ENCODE peak calls at places on chromosomes 16 and 17, in five cellular contexts. One of them, this sample, is unnamed.

GRCh38 chr16:24875466-24875865 is 29.7 kb downstream of the SLC5A11 start:
- DNase-seq in K562: no peak
- DNase-seq in WTC11: no peak
- DNase-seq in H1: no peak
- DNase-seq in GM12878: no peak
- DNase-seq in this sample: no peak

GRCh38 chr16:12082207-12082606 is 105.7 kb downstream of the SNX29 start:
- DNase-seq in K562: no peak
- DNase-seq in H1: no peak
- DNase-seq in GM12878: no peak
- DNase-seq in WTC11: no peak
- DNase-seq in this sample: no peak

GRCh38 chr16:26111900-26112299 is 420.1 kb downstream of the HS3ST4 start:
- DNase-seq in K562: peak
- DNase-seq in GM12878: no peak
- DNase-seq in H1: no peak
- DNase-seq in WTC11: no peak
- DNase-seq in this sample: no peak

GRCh38 chr16:11198817-11199216 is 57.2 kb downstream of the SOCS1 start:
- DNase-seq in WTC11: no peak
- DNase-seq in GM12878: no peak
- DNase-seq in H1: no peak
- DNase-seq in K562: peak
- DNase-seq in this sample: no peak

GRCh38 chr17:32275060-32276042 is 9.7 kb downstream of the RHBDL3 start:
- DNase-seq in GM12878: no peak
- DNase-seq in WTC11: peak
- DNase-seq in K562: peak
- DNase-seq in H1: peak
- DNase-seq in this sample: no peak

GRCh38 chr16:67675579-67675935 is 8.9 kb downstream of the C16orf86 start:
- DNase-seq in GM12878: no peak
- DNase-seq in K562: no peak
- DNase-seq in WTC11: no peak
- DNase-seq in H1: no peak
- DNase-seq in this sample: no peak

GRCh38 chr16:8572919-8573724 is 17.2 kb downstream of the TMEM114 start:
- DNase-seq in K562: peak
- DNase-seq in GM12878: no peak
- DNase-seq in WTC11: peak
- DNase-seq in H1: peak
- DNase-seq in this sample: peak

GRCh38 chr17:73850426-73850825 is 206.2 kb upstream of the SDK2 start:
- DNase-seq in H1: no peak
- DNase-seq in K562: no peak
- DNase-seq in GM12878: no peak
- DNase-seq in WTC11: no peak
- DNase-seq in this sample: no peak

GRCh38 chr17:17533901-17534441 is 37.8 kb upstream of the RASD1 start:
- DNase-seq in WTC11: no peak
- DNase-seq in GM12878: no peak
- DNase-seq in K562: no peak
- DNase-seq in H1: no peak
- DNase-seq in this sample: peak

GRCh38 chr16:4376126-4376819 is 4.6 kb downstream of the VASN start:
- DNase-seq in H1: no peak
- DNase-seq in WTC11: peak
- DNase-seq in GM12878: no peak
- DNase-seq in K562: no peak
- DNase-seq in this sample: no peak

GRCh38 chr16:48499822-48500440 is 110.0 kb downstream of the N4BP1 start:
- DNase-seq in H1: no peak
- DNase-seq in WTC11: no peak
- DNase-seq in K562: no peak
- DNase-seq in GM12878: no peak
- DNase-seq in this sample: no peak

GRCh38 chr17:7001562-7001961 is 5.7 kb downstream of the ALOX12 start:
- DNase-seq in H1: peak
- DNase-seq in WTC11: peak
- DNase-seq in K562: peak
- DNase-seq in GM12878: no peak
- DNase-seq in this sample: no peak

GRCh38 chr16:57244767-57245471 is at the start of gene ARL2BP:
- DNase-seq in WTC11: peak
- DNase-seq in GM12878: peak
- DNase-seq in K562: peak
- DNase-seq in H1: peak
- DNase-seq in this sample: peak

GRCh38 chr17:41737680-41738023 is 3.2 kb upstream of the HAP1 start:
- DNase-seq in WTC11: no peak
- DNase-seq in H1: no peak
- DNase-seq in GM12878: no peak
- DNase-seq in K562: no peak
- DNase-seq in this sample: no peak

GRCh38 chr17:9028632-9029570 is 7.6 kb downstream of the NTN1 start:
- DNase-seq in WTC11: no peak
- DNase-seq in H1: no peak
- DNase-seq in GM12878: no peak
- DNase-seq in K562: no peak
- DNase-seq in this sample: no peak

GRCh38 chr17:9646556-9646905 is 1.2 kb downstream of the USP43 start:
- DNase-seq in K562: no peak
- DNase-seq in H1: no peak
- DNase-seq in WTC11: no peak
- DNase-seq in GM12878: no peak
- DNase-seq in this sample: no peak

GRCh38 chr16:59369523-59369922 is 635.4 kb upstream of the GOT2 start:
- DNase-seq in WTC11: no peak
- DNase-seq in K562: no peak
- DNase-seq in H1: no peak
- DNase-seq in GM12878: no peak
- DNase-seq in this sample: no peak

GRCh38 chr17:1942666-1943431 is 82.3 kb downstream of the RTN4RL1 start:
- DNase-seq in H1: no peak
- DNase-seq in WTC11: no peak
- DNase-seq in K562: no peak
- DNase-seq in GM12878: no peak
- DNase-seq in this sample: no peak

GRCh38 chr16:48536600-48537200 is 73.3 kb downstream of the N4BP1 start:
- DNase-seq in GM12878: no peak
- DNase-seq in WTC11: no peak
- DNase-seq in H1: no peak
- DNase-seq in K562: no peak
- DNase-seq in this sample: no peak

GRCh38 chr17:80029235-80029974 is 6.3 kb downstream of the TBC1D16 start:
- DNase-seq in K562: no peak
- DNase-seq in WTC11: no peak
- DNase-seq in H1: no peak
- DNase-seq in GM12878: no peak
- DNase-seq in this sample: no peak

GRCh38 chr17:50359005-50359699 is 13.2 kb downstream of the XYLT2 start:
- DNase-seq in H1: no peak
- DNase-seq in WTC11: no peak
- DNase-seq in GM12878: no peak
- DNase-seq in K562: no peak
- DNase-seq in this sample: no peak

GRCh38 chr17:42111901-42112551 is 488 bp downstream of the DHX58 start:
- DNase-seq in K562: no peak
- DNase-seq in WTC11: no peak
- DNase-seq in GM12878: no peak
- DNase-seq in H1: no peak
- DNase-seq in this sample: no peak

GRCh38 chr16:65662236-65662635 is 540.4 kb upstream of the CDH11 start:
- DNase-seq in H1: no peak
- DNase-seq in WTC11: no peak
- DNase-seq in GM12878: no peak
- DNase-seq in K562: no peak
- DNase-seq in this sample: no peak

GRCh38 chr17:44155488-44155887 is 13.8 kb downstream of the HROB start:
- DNase-seq in K562: no peak
- DNase-seq in GM12878: no peak
- DNase-seq in H1: no peak
- DNase-seq in WTC11: no peak
- DNase-seq in this sample: no peak

GRCh38 chr17:44164476-44164875 is 6.0 kb upstream of the ASB16 start:
- DNase-seq in GM12878: no peak
- DNase-seq in H1: no peak
- DNase-seq in K562: no peak
- DNase-seq in WTC11: no peak
- DNase-seq in this sample: no peak

DNA sequence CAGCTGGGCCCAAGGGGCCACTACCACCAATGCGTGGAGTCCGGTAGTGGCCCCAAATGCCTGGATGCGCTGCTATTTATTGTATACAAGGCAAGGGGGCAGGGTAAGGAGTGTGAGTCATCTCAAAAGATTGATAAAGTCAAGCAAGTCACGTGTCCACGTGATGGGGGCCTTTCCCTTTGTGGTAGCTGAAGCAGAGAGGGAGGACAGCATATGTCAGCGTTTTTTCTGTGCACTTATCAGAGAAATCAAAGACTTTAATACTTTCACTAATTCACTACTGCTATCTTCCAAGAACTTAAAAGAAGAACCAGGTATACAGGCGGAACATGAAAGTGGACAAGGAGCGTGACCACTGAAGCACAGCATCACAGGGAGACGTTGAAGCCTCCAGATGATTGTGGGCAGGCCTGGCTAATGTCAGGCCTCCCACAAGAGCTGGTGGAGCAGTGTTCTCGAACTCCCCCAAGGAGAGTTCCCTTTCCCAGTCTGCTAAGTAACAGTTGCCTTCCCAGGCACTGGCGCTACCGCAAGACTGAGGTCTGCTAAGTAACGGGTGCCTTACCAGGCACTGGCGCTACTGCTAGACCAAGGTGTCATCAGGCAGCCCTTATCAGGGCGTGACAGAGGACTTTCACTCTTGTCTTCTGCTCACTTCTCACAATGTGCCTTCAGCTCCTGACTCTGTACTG is 10.8 kb upstream of the ASB16 start:
- DNase-seq in H1: no peak
- DNase-seq in WTC11: no peak
- DNase-seq in GM12878: no peak
- DNase-seq in K562: peak
- DNase-seq in this sample: no peak
- TF ChIP-seq ATF2 in H1: no peak
- TF ChIP-seq ATF2 in WTC11: no peak
- TF ChIP-seq ATF2 in GM12878: no peak
- TF ChIP-seq ATF2 in K562: no peak
- TF ChIP-seq ATF2 in this sample: no peak

GRCh38 chr16:88787579-88788314 is 2.7 kb upstream of the PIEZO1 start:
- DNase-seq in GM12878: no peak
- DNase-seq in H1: no peak
- DNase-seq in K562: no peak
- DNase-seq in WTC11: no peak
- DNase-seq in this sample: peak
- TF ChIP-seq ATF2 in GM12878: no peak
- TF ChIP-seq ATF2 in H1: no peak
- TF ChIP-seq ATF2 in K562: no peak
- TF ChIP-seq ATF2 in WTC11: no peak
- TF ChIP-seq ATF2 in this sample: no peak

GRCh38 chr16:47025641-47026040 is 52.2 kb upstream of the DNAJA2 start:
- DNase-seq in H1: no peak
- DNase-seq in K562: no peak
- DNase-seq in GM12878: no peak
- DNase-seq in WTC11: no peak
- DNase-seq in this sample: no peak

GRCh38 chr16:47029724-47030123 is 56.2 kb upstream of the DNAJA2 start:
- DNase-seq in GM12878: no peak
- DNase-seq in K562: no peak
- DNase-seq in WTC11: no peak
- DNase-seq in H1: no peak
- DNase-seq in this sample: no peak

GRCh38 chr16:47026492-47026891 is 53.0 kb upstream of the DNAJA2 start:
- DNase-seq in GM12878: no peak
- DNase-seq in K562: no peak
- DNase-seq in WTC11: no peak
- DNase-seq in H1: no peak
- DNase-seq in this sample: no peak

GRCh38 chr16:47026947-47027346 is 53.5 kb upstream of the DNAJA2 start:
- DNase-seq in H1: no peak
- DNase-seq in WTC11: no peak
- DNase-seq in K562: no peak
- DNase-seq in GM12878: no peak
- DNase-seq in this sample: no peak

DNA sequence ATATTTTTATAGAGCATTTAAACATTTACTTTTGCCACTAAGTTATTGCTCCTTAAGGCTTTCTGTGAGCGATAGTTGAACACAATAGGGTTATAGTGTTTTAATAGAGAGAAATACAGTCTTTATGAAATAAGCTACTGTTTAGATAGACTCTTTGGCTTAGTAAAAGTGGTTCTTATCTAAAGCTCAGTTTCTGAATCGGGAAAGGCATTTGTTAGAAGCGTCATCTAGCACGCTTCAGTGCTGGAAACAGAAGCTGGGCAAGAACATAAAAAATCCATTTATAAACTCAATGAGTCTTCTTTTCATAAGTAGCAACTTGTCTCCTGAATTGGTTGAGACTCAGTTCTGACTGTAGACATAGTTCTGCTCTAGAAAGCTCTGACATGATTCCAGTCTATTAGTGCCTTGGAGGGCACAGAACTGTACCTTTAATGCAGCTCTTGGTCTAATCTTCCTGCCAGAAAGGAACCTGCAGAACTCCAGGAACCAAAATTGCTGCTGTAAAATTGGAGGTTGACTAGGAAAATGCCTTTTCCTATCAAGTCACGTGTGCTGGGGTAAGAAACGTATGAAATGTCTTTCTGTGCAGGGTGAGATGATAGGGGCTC is 55.4 kb upstream of the DNAJA2 start:
- DNase-seq in WTC11: no peak
- DNase-seq in GM12878: no peak
- DNase-seq in K562: no peak
- DNase-seq in H1: no peak
- DNase-seq in this sample: no peak
- TF ChIP-seq ATF2 in WTC11: no peak
- TF ChIP-seq ATF2 in GM12878: no peak
- TF ChIP-seq ATF2 in K562: no peak
- TF ChIP-seq ATF2 in H1: no peak
- TF ChIP-seq ATF2 in this sample: no peak

GRCh38 chr17:68356520-68356919 is 65.2 kb downstream of the ARSG start:
- DNase-seq in GM12878: peak
- DNase-seq in H1: no peak
- DNase-seq in K562: no peak
- DNase-seq in WTC11: no peak
- DNase-seq in this sample: no peak
- TF ChIP-seq ATF2 in GM12878: peak
- TF ChIP-seq ATF2 in H1: no peak
- TF ChIP-seq ATF2 in K562: no peak
- TF ChIP-seq ATF2 in WTC11: no peak
- TF ChIP-seq ATF2 in this sample: no peak

This sample was measured in HepG2.